ENCODE peak calls at places on chromosome X, in seven cellular contexts. Y is IMR-90, P is lower lobe of right lung, B is mammary epithelial cell, W is Peyer's patch, M is BJ, E is choroid plexus epithelial cell. J is an unnamed sample.

GRCh38 chrX:120617996-120618630 is 11.7 kb downstream of the C1GALT1C1 start:
- DNase-seq in Y (no peak), P (no peak), B (no peak), W (no peak), M (no peak), E (no peak), J (no peak)

GRCh38 chrX:154470434-154470833 is 8.6 kb downstream of the LAGE3 start:
- DNase-seq in Y (no peak), P (no peak), B (no peak), W (no peak), M (no peak), E (no peak), J (no peak)

GRCh38 chrX:136658151-136658550 is 10.2 kb downstream of the CD40LG start:
- DNase-seq in Y (no peak), P (no peak), B (no peak), W (no peak), M (no peak), E (no peak), J (no peak)

GRCh38 chrX:10387011-10387410 is 230.2 kb downstream of the CLCN4 start:
- DNase-seq in Y (peak), P (no peak), B (peak), W (no peak), M (peak), E (peak), J (peak)

GRCh38 chrX:54560411-54560810 is 30.4 kb downstream of the GNL3L start:
- DNase-seq in Y (no peak), P (no peak), B (no peak), W (no peak), M (no peak), E (no peak), J (no peak)

GRCh38 chrX:129347291-129347690 is 176.0 kb downstream of the SMARCA1 start:
- DNase-seq in Y (no peak), P (no peak), B (no peak), W (no peak), M (no peak), E (no peak), J (no peak)

GRCh38 chrX:132877954-132878536 is 80.4 kb downstream of the HS6ST2 start:
- DNase-seq in Y (no peak), P (no peak), B (no peak), W (no peak), M (no peak), E (no peak), J (peak)

GRCh38 chrX:115906881-115907280 is 263.7 kb upstream of the AGTR2 start:
- DNase-seq in Y (no peak), P (no peak), B (no peak), W (no peak), M (no peak), E (no peak), J (no peak)

DNA sequence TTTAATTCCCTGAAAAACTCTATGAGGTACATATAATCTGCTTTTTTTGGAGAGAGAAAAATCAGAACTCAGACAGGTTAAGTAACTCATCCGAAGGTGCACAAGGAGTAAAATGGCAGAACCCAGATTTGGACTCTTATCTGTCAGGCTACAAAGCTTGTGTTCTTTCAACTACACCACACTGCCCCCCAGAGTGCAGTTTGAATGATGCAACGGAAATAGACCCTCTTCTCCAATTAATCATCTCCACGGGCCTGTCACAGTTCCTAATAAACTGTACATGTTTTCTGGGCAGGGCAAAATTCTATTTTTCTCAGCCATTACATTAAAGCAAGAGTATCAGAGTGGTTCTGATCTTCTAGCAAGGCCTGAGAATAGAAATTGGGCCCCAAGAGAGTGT is 35.3 kb upstream of the DCX start:
- DNase-seq in Y (no peak), P (no peak), B (no peak), W (no peak), M (no peak), E (peak), J (peak)
- TF ChIP-seq CTCF in Y (peak), P (no peak), B (peak), W (no peak), M (no peak), E (peak), J (no peak)

GRCh38 chrX:95585321-95585720 is 1099.3 kb upstream of the DIAPH2 start:
- DNase-seq in Y (no peak), P (no peak), B (no peak), W (no peak), M (no peak), E (no peak), J (no peak)
- H3K4me3 ChIP-seq in Y (no peak), P (no peak), B (no peak), W (no peak), M (no peak), E (no peak), J (no peak)

DNA sequence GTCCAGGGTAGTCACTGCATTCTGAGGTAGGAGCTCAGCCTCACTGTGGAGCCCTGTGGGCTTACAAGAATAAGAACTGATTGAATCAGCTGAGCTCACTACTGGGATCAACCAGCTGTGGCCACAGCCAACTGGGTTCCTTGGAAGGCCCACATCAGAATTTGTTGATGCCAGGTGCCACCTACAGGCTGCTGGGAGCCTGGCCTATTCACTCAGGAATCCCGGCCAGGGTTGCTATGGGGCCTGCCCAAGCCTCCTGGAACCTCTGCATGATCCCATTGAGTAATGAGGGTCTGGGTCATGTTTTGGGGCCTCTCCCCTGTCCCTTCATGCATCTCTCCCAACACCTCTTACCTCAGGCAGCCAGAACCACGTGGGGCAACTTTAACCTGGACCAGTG is 53.9 kb upstream of the KIAA1210 start:
- DNase-seq in Y (no peak), P (no peak), B (peak), W (no peak), M (no peak), E (no peak), J (peak)
- TF ChIP-seq CTCF in Y (no peak), P (no peak), B (peak), W (no peak), M (no peak), E (peak), J (peak)

DNA sequence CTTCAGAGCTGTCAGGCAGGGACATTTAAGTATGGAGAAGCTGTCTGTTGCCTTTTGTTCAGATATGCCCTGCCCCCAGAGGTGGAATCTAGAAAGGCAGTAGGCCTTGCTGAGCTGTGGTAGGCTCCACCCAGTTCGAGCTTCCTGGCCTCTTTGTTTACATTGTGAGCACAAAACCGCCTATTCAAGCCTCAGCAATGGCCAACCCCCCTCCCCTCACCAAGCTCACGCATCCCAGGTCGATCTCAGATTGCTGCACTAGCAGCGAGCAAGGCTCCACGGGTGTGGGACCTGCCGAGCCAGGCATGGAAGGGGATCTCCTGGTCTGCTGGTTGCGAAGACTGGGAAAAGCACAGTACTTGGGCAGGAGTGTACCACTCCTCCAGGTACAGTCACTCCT is 59.3 kb downstream of the ZNF674 start:
- DNase-seq in Y (no peak), P (no peak), B (no peak), W (no peak), M (no peak), E (no peak), J (no peak)
- H3K4me3 ChIP-seq in Y (no peak), P (no peak), B (no peak), W (no peak), M (no peak), E (no peak), J (no peak)

DNA sequence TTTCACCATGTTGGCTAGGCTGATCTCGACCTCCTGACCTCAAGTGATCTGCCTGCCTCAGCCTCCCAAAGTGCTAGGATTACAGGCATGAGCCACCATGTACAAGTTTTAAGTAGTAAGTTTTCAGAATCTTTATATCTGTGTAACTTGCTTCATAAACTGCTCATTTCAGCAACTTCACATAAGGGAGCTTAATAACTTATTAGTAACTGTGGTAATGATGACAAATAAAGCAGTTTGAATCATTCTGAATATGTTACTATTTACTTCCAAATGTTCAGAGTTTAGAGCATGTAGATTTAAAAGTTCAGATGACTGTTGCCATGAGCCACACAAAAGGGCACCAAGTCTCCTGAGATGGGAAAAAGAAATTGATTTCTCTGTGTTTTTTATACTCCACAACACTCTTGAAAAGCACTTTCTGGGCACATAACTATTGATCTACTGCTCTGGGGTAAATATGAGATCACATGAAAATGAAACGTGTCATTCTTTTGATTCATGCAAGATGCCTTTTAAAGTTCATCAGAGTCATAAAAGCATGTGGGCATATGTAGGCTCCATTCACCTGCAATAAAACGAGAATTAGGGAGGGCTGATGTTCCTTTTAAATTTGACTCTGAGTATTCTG is 14.1 kb upstream of the CA5B start:
- DNase-seq in Y (no peak), P (no peak), B (no peak), W (no peak), M (no peak), E (no peak), J (no peak)
- TF ChIP-seq CTCF in Y (no peak), P (no peak), B (no peak), W (no peak), M (no peak), E (no peak), J (no peak)

GRCh38 chrX:48835524-48836329 is at the start of gene PCSK1N:
- DNase-seq in Y (no peak), P (no peak), B (peak), W (no peak), M (no peak), E (no peak), J (peak)
- H3K4me3 ChIP-seq in Y (no peak), P (peak), B (peak), W (peak), M (no peak), E (no peak), J (peak)

GRCh38 chrX:15468036-15468435 is 25.1 kb downstream of the PIR start:
- DNase-seq in Y (peak), P (no peak), B (peak), W (no peak), M (peak), E (peak), J (peak)
- TF ChIP-seq CTCF in Y (peak), P (peak), B (peak), W (peak), M (peak), E (peak), J (peak)